ENCODE peak calls at places on chromosomes 2 and 18, in five cellular contexts. One of them, this sample, is unnamed. For H3K4me1, the result is how much of the 10 kb centered on the place peaks cover.

GRCh38 chr18:21636769-21637168 is 24.7 kb downstream of the SNRPD1 start:
- DNase-seq in NT2/D1: no peak
- DNase-seq in neural progenitor cell: no peak
- DNase-seq in fibroblast of lung: no peak
- DNase-seq in ovary: no peak
- DNase-seq in this sample: no peak

GRCh38 chr2:109694190-109694589 is 80.0 kb downstream of the SOWAHC start:
- DNase-seq in NT2/D1: peak
- DNase-seq in neural progenitor cell: no peak
- DNase-seq in fibroblast of lung: peak
- DNase-seq in ovary: no peak
- DNase-seq in this sample: no peak

GRCh38 chr2:177078416-177078815 is 134.2 kb upstream of the HNRNPA3 start:
- DNase-seq in NT2/D1: no peak
- DNase-seq in neural progenitor cell: no peak
- DNase-seq in fibroblast of lung: no peak
- DNase-seq in ovary: no peak
- DNase-seq in this sample: no peak

GRCh38 chr2:186256540-186256939 is 229.5 kb upstream of the ZC3H15 start:
- DNase-seq in NT2/D1: peak
- DNase-seq in neural progenitor cell: peak
- DNase-seq in fibroblast of lung: peak
- DNase-seq in ovary: no peak
- DNase-seq in this sample: no peak

GRCh38 chr2:196230051-196230450 is 58.7 kb upstream of the STK17B start:
- DNase-seq in NT2/D1: no peak
- DNase-seq in neural progenitor cell: no peak
- DNase-seq in fibroblast of lung: no peak
- DNase-seq in ovary: no peak
- DNase-seq in this sample: no peak

GRCh38 chr18:46055841-46056240 is 16.2 kb downstream of the PSTPIP2 start:
- DNase-seq in NT2/D1: no peak
- DNase-seq in neural progenitor cell: no peak
- DNase-seq in fibroblast of lung: no peak
- DNase-seq in ovary: no peak
- DNase-seq in this sample: no peak

GRCh38 chr2:27118525-27119329 is at the start of gene CGREF1:
- DNase-seq in NT2/D1: no peak
- DNase-seq in neural progenitor cell: peak
- DNase-seq in fibroblast of lung: no peak
- DNase-seq in ovary: no peak
- DNase-seq in this sample: no peak

GRCh38 chr2:233976690-233977294 is 59.6 kb downstream of the TRPM8 start:
- DNase-seq in NT2/D1: peak
- DNase-seq in neural progenitor cell: peak
- DNase-seq in fibroblast of lung: peak
- DNase-seq in ovary: no peak
- DNase-seq in this sample: no peak

GRCh38 chr2:27889774-27890145 is 427 bp downstream of the RBKS start:
- DNase-seq in NT2/D1: no peak
- DNase-seq in neural progenitor cell: no peak
- DNase-seq in fibroblast of lung: peak
- DNase-seq in ovary: peak
- DNase-seq in this sample: no peak

GRCh38 chr2:206423147-206423546 is 20.2 kb upstream of the ADAM23 start:
- DNase-seq in NT2/D1: no peak
- DNase-seq in neural progenitor cell: peak
- DNase-seq in fibroblast of lung: peak
- DNase-seq in ovary: no peak
- DNase-seq in this sample: no peak

GRCh38 chr18:35267809-35268208 is 22.2 kb downstream of the ZSCAN30 start:
- DNase-seq in NT2/D1: no peak
- DNase-seq in neural progenitor cell: no peak
- DNase-seq in fibroblast of lung: no peak
- DNase-seq in ovary: peak
- DNase-seq in this sample: peak

GRCh38 chr2:237715459-237715947 is 83.1 kb upstream of the RBM44 start:
- DNase-seq in NT2/D1: no peak
- DNase-seq in neural progenitor cell: no peak
- DNase-seq in fibroblast of lung: peak
- DNase-seq in ovary: no peak
- DNase-seq in this sample: no peak

GRCh38 chr2:182545420-182546167 is 118.8 kb upstream of the PDE1A start:
- DNase-seq in NT2/D1: no peak
- DNase-seq in neural progenitor cell: no peak
- DNase-seq in fibroblast of lung: no peak
- DNase-seq in ovary: no peak
- DNase-seq in this sample: no peak

GRCh38 chr2:238967031-238967977 is 119.4 kb downstream of the TWIST2 start:
- DNase-seq in NT2/D1: no peak
- DNase-seq in neural progenitor cell: no peak
- DNase-seq in fibroblast of lung: no peak
- DNase-seq in ovary: peak
- DNase-seq in this sample: peak

GRCh38 chr2:42900226-42900744 is 107.9 kb upstream of the HAAO start:
- DNase-seq in NT2/D1: no peak
- DNase-seq in neural progenitor cell: no peak
- DNase-seq in fibroblast of lung: no peak
- DNase-seq in ovary: no peak
- DNase-seq in this sample: no peak

GRCh38 chr2:217928324-217929293 is 74.2 kb downstream of the TNS1 start:
- DNase-seq in NT2/D1: no peak
- DNase-seq in neural progenitor cell: no peak
- DNase-seq in fibroblast of lung: no peak
- DNase-seq in ovary: no peak
- DNase-seq in this sample: peak

DNA sequence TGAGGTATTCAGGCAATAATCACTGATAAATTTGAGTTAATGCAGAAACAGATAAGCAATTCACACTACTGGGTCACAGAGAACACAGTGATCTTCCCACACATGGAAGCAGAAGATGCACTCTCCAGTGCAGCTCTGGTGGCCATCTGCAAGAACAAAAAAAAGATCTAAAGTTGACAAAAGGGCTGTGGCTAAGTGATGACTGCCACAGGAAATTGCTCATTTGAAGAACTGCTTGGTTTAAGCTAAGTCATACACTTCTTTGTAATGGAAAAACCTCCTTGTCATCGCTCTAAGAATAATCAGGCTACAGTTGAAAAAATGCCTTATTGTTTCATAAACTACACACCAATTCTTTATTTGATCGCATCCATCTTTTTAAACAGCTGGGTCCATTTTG is 115.1 kb downstream of the DTNB start:
- DNase-seq in NT2/D1: peak
- DNase-seq in neural progenitor cell: no peak
- DNase-seq in fibroblast of lung: peak
- DNase-seq in ovary: no peak
- DNase-seq in this sample: no peak
- H3K4me1 ChIP-seq in NT2/D1: under half
- H3K4me1 ChIP-seq in neural progenitor cell: under half
- H3K4me1 ChIP-seq in fibroblast of lung: under half
- H3K4me1 ChIP-seq in ovary: under half
- H3K4me1 ChIP-seq in this sample: under half

GRCh38 chr2:102120261-102121259 is 22.0 kb upstream of the IL1R1 start:
- DNase-seq in NT2/D1: no peak
- DNase-seq in neural progenitor cell: no peak
- DNase-seq in fibroblast of lung: no peak
- DNase-seq in ovary: no peak
- DNase-seq in this sample: no peak
- H3K4me1 ChIP-seq in NT2/D1: under half
- H3K4me1 ChIP-seq in neural progenitor cell: under half
- H3K4me1 ChIP-seq in fibroblast of lung: under half
- H3K4me1 ChIP-seq in ovary: under half
- H3K4me1 ChIP-seq in this sample: under half

DNA sequence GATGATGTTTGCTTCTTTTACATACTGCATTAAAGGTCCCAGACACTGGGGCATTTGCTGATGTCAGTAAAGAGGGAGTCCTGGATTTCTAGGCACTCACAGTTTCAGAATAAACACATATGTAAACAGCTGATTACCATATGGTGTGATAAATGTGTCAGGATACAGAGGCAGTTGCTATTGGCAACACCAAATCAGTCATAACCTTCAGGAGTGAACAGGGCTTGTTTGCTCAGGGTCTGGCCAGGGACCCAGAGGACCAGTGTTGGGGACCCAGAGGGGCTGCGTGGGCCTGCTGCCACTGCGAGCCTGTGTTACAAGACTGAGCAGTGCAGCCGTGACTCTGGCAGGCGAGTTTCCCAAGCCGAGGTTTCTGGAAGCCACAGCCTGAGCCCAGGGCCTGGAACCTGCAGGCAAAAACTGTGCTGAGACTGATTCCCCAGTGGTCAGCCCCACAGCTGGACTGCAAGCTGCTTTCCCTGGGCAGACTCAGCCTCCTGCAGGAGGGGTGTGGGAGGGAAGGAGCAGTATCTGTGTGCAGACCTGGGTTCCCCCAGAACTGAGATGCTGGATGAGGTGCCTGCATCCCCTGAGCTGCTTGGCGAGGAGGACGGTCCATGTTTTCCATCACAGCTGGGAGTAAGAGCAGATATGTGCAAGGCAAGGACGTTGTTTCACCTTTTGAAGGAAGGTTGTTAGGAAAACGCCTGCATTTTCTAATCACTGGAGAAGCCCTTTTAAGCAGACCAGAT is 23.6 kb downstream of the ASAP2 start:
- DNase-seq in NT2/D1: no peak
- DNase-seq in neural progenitor cell: no peak
- DNase-seq in fibroblast of lung: peak
- DNase-seq in ovary: no peak
- DNase-seq in this sample: peak
- H3K4me1 ChIP-seq in NT2/D1: under half
- H3K4me1 ChIP-seq in neural progenitor cell: under half
- H3K4me1 ChIP-seq in fibroblast of lung: under half
- H3K4me1 ChIP-seq in ovary: under half
- H3K4me1 ChIP-seq in this sample: under half

DNA sequence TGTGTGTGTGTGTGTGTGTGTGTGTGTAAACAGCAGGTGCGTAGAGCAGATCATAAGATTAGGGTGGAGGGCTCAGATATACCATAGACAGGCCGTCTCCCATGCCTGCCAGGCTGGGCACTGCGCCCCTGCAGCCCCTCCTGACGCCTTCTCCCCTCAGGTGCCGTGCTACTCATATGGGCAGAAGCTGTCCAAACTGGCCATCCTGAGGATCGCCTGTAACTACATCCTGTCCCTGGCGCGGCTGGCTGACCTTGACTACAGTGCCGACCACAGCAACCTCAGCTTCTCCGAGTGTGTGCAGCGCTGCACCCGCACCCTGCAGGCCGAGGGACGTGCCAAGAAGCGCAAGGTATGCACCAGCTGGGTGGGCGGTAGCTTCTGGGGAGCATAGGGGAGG is 10.0 kb downstream of the ATOH8 start:
- DNase-seq in NT2/D1: no peak
- DNase-seq in neural progenitor cell: no peak
- DNase-seq in fibroblast of lung: no peak
- DNase-seq in ovary: no peak
- DNase-seq in this sample: peak
- H3K4me1 ChIP-seq in NT2/D1: under half
- H3K4me1 ChIP-seq in neural progenitor cell: under half
- H3K4me1 ChIP-seq in fibroblast of lung: under half
- H3K4me1 ChIP-seq in ovary: under half
- H3K4me1 ChIP-seq in this sample: half or more

GRCh38 chr18:3015203-3015590 is 2.3 kb upstream of the LPIN2 start:
- DNase-seq in NT2/D1: no peak
- DNase-seq in neural progenitor cell: no peak
- DNase-seq in fibroblast of lung: peak
- DNase-seq in ovary: no peak
- DNase-seq in this sample: no peak
- H3K4me1 ChIP-seq in NT2/D1: under half
- H3K4me1 ChIP-seq in neural progenitor cell: under half
- H3K4me1 ChIP-seq in fibroblast of lung: under half
- H3K4me1 ChIP-seq in ovary: under half
- H3K4me1 ChIP-seq in this sample: under half

GRCh38 chr2:171083426-171083825 is 77.3 kb downstream of the TLK1 start:
- DNase-seq in NT2/D1: no peak
- DNase-seq in neural progenitor cell: no peak
- DNase-seq in fibroblast of lung: no peak
- DNase-seq in ovary: no peak
- DNase-seq in this sample: no peak
- H3K4me1 ChIP-seq in NT2/D1: under half
- H3K4me1 ChIP-seq in neural progenitor cell: under half
- H3K4me1 ChIP-seq in fibroblast of lung: under half
- H3K4me1 ChIP-seq in ovary: under half
- H3K4me1 ChIP-seq in this sample: under half

DNA sequence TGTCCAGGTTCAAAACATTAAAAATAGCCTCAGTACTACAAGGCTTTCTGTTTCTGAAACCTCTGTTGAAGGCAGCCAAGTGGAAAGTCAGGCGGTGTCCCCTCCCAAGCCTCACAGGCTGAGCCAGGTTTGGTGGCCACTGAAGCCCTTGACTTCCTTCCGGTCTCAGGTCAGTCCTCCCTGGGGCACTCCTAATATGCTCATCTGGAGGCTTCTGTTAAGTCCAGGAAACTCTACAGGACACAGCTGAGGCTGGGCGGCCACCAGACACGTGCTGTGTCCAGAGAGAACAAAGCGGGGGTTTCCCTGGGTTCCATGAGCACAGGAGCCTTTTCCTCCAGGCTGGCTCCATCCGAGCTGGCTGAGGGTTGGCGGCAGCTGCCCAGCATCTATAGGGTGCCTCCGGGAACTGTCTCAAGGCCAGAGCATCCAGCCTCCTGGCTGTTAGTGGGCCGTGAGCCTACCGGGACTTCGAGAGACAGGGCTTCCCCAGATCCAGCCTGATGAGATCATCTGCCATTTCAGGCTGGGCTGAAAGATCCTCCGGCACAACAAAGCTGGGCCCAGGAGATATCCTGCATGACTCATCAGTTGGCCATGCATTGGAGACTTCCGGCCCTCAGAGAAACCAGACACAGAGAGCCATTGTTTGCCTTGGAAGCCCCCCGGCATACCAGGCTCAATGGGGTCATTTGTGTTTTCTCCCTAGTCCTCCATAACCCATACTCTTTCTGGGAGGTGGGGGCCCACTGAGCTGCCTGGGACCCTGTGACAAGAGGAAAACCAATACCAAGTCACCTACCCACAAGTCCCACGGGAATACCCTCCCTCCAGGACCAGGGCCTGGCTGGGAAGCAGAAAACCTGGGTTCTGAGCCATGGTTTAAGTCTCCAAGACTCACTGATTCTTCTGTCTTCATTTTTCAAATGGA is 71.7 kb downstream of the HS1BP3 start:
- DNase-seq in NT2/D1: peak
- DNase-seq in neural progenitor cell: no peak
- DNase-seq in fibroblast of lung: peak
- DNase-seq in ovary: peak
- DNase-seq in this sample: peak
- H3K4me1 ChIP-seq in NT2/D1: under half
- H3K4me1 ChIP-seq in neural progenitor cell: under half
- H3K4me1 ChIP-seq in fibroblast of lung: under half
- H3K4me1 ChIP-seq in ovary: under half
- H3K4me1 ChIP-seq in this sample: under half